ENCODE peak calls at places on chromosome 15, in ten cellular contexts. M is NCI-H146; J is GDM1; O is B cell; Q is GM10248; Z is GM12865; K is effector memory CD8-positive, alpha-beta T cell; I is OCI-LY7; T is heart left ventricle; X is T1000. W is an unnamed sample.

GRCh38 chr15:64460206-64460736 is at the start of gene ZNF609:
- DNase-seq in Z (peak), J (peak), I (peak), Q (peak), M (peak), T (peak), O (peak), X (peak), K (peak), W (peak)

GRCh38 chr15:26628879-26629529 is 143.9 kb downstream of the GABRB3 start:
- DNase-seq in O (no peak), M (peak), T (peak), X (no peak), I (peak), J (no peak), K (no peak), Z (no peak), Q (no peak), W (no peak)

GRCh38 chr15:62625421-62626033 is 417.0 kb upstream of the TPM1 start:
- DNase-seq in M (no peak), Q (no peak), I (no peak), K (no peak), O (no peak), X (no peak), T (no peak), J (no peak), Z (no peak), W (no peak)

GRCh38 chr15:38859574-38859973 is 295.0 kb upstream of the RASGRP1 start:
- DNase-seq in Z (no peak), O (no peak), M (no peak), X (no peak), Q (no peak), K (no peak), I (no peak), J (no peak), T (no peak), W (no peak)

GRCh38 chr15:32029862-32030781 is at the start of gene CHRNA7:
- DNase-seq in I (peak), Q (peak), J (no peak), T (peak), X (peak), K (no peak), Z (peak), M (peak), O (no peak), W (no peak)

GRCh38 chr15:99324082-99324620 is 72.9 kb downstream of the LRRC28 start:
- DNase-seq in K (no peak), Z (peak), M (no peak), J (peak), T (no peak), X (peak), O (no peak), I (no peak), Q (no peak), W (no peak)

GRCh38 chr15:30033211-30033610 is 49.5 kb upstream of the GOLGA8J start:
- DNase-seq in Q (no peak), Z (no peak), X (no peak), T (no peak), I (no peak), J (no peak), O (no peak), M (no peak), K (no peak), W (no peak)

GRCh38 chr15:98138910-98139309 is 178.4 kb downstream of the ARRDC4 start:
- DNase-seq in Q (no peak), J (no peak), K (no peak), I (no peak), M (no peak), T (no peak), O (no peak), X (no peak), Z (no peak), W (no peak)